ENCODE peak calls at places on chromosomes 6 and 20, in five cellular contexts. One of them, this sample, is unnamed.
A peak's percentile ranks its signal among the peaks of the same experiment; 100 is the strongest.

GRCh38 chr6:28134015-28134414 is 7.7 kb upstream of the ZKSCAN8 start:
- DNase-seq in H9: peak; percentile 28
- DNase-seq in HEK293T: no peak
- DNase-seq in CD8-positive, alpha-beta memory T cell: no peak
- DNase-seq in Kasumi-1: peak; percentile 73
- DNase-seq in this sample: peak; percentile 19

GRCh38 chr20:64111841-64112641 is 4.7 kb upstream of the NPBWR2 start:
- DNase-seq in Kasumi-1: no peak
- DNase-seq in CD8-positive, alpha-beta memory T cell: no peak
- DNase-seq in HEK293T: no peak
- DNase-seq in H9: no peak
- DNase-seq in this sample: peak; percentile 58

GRCh38 chr6:142395768-142396231 is 94.0 kb downstream of the ADGRG6 start:
- DNase-seq in CD8-positive, alpha-beta memory T cell: peak; percentile 72
- DNase-seq in Kasumi-1: peak; percentile 59
- DNase-seq in HEK293T: no peak
- DNase-seq in H9: no peak
- DNase-seq in this sample: no peak

GRCh38 chr6:3296113-3296512 is 37.4 kb downstream of the PSMG4 start:
- DNase-seq in Kasumi-1: no peak
- DNase-seq in HEK293T: no peak
- DNase-seq in H9: no peak
- DNase-seq in CD8-positive, alpha-beta memory T cell: no peak
- DNase-seq in this sample: no peak

GRCh38 chr6:168735268-168735949 is 294.4 kb downstream of the SMOC2 start:
- DNase-seq in H9: no peak
- DNase-seq in Kasumi-1: no peak
- DNase-seq in HEK293T: no peak
- DNase-seq in CD8-positive, alpha-beta memory T cell: no peak
- DNase-seq in this sample: no peak

GRCh38 chr6:35370124-35370741 is 27.9 kb downstream of the PPARD start:
- DNase-seq in Kasumi-1: peak; percentile 99
- DNase-seq in CD8-positive, alpha-beta memory T cell: no peak
- DNase-seq in HEK293T: no peak
- DNase-seq in H9: no peak
- DNase-seq in this sample: peak; percentile 86

GRCh38 chr20:53852691-53853450 is 217.5 kb downstream of the BCAS1 start:
- DNase-seq in Kasumi-1: no peak
- DNase-seq in CD8-positive, alpha-beta memory T cell: no peak
- DNase-seq in H9: no peak
- DNase-seq in HEK293T: no peak
- DNase-seq in this sample: no peak

GRCh38 chr6:118677193-118677592 is 25.8 kb upstream of the CEP85L start:
- DNase-seq in CD8-positive, alpha-beta memory T cell: no peak
- DNase-seq in HEK293T: no peak
- DNase-seq in H9: no peak
- DNase-seq in Kasumi-1: peak; percentile 41
- DNase-seq in this sample: no peak

GRCh38 chr20:17427646-17428045 is 103.5 kb downstream of the BFSP1 start:
- DNase-seq in Kasumi-1: no peak
- DNase-seq in CD8-positive, alpha-beta memory T cell: no peak
- DNase-seq in HEK293T: no peak
- DNase-seq in H9: no peak
- DNase-seq in this sample: no peak

GRCh38 chr20:61719691-61720347 is 345.9 kb downstream of the TAF4 start:
- DNase-seq in HEK293T: no peak
- DNase-seq in H9: no peak
- DNase-seq in Kasumi-1: no peak
- DNase-seq in CD8-positive, alpha-beta memory T cell: peak; percentile 53
- DNase-seq in this sample: no peak

GRCh38 chr6:139540276-139540675 is 165.8 kb upstream of the CITED2 start:
- DNase-seq in CD8-positive, alpha-beta memory T cell: peak; percentile 57
- DNase-seq in Kasumi-1: peak; percentile 42
- DNase-seq in HEK293T: no peak
- DNase-seq in H9: no peak
- DNase-seq in this sample: no peak

GRCh38 chr20:38143646-38144554 is 21.2 kb downstream of the TGM2 start:
- DNase-seq in H9: no peak
- DNase-seq in Kasumi-1: peak; percentile 10
- DNase-seq in HEK293T: no peak
- DNase-seq in CD8-positive, alpha-beta memory T cell: no peak
- DNase-seq in this sample: peak; percentile 84

GRCh38 chr6:20661721-20662120 is 127.5 kb downstream of the CDKAL1 start:
- DNase-seq in HEK293T: no peak
- DNase-seq in Kasumi-1: no peak
- DNase-seq in H9: no peak
- DNase-seq in CD8-positive, alpha-beta memory T cell: no peak
- DNase-seq in this sample: no peak

GRCh38 chr6:169095153-169095552 is 158.5 kb downstream of the THBS2 start:
- DNase-seq in H9: no peak
- DNase-seq in CD8-positive, alpha-beta memory T cell: no peak
- DNase-seq in HEK293T: no peak
- DNase-seq in Kasumi-1: no peak
- DNase-seq in this sample: no peak

GRCh38 chr6:54719633-54720032 is 126.9 kb upstream of the FAM83B start:
- DNase-seq in Kasumi-1: no peak
- DNase-seq in H9: no peak
- DNase-seq in CD8-positive, alpha-beta memory T cell: no peak
- DNase-seq in HEK293T: no peak
- DNase-seq in this sample: no peak

GRCh38 chr20:4814696-4815252 is 93.1 kb downstream of the PRND start:
- DNase-seq in Kasumi-1: peak; percentile 42
- DNase-seq in CD8-positive, alpha-beta memory T cell: peak; percentile 87
- DNase-seq in H9: no peak
- DNase-seq in HEK293T: no peak
- DNase-seq in this sample: peak; percentile 65

GRCh38 chr20:47160992-47161391 is 195.5 kb downstream of the ZMYND8 start:
- DNase-seq in Kasumi-1: no peak
- DNase-seq in CD8-positive, alpha-beta memory T cell: no peak
- DNase-seq in HEK293T: no peak
- DNase-seq in H9: no peak
- DNase-seq in this sample: no peak

GRCh38 chr6:162032620-162033019 is 694.9 kb downstream of the PRKN start:
- DNase-seq in Kasumi-1: peak; percentile 36
- DNase-seq in H9: no peak
- DNase-seq in HEK293T: no peak
- DNase-seq in CD8-positive, alpha-beta memory T cell: no peak
- DNase-seq in this sample: no peak

GRCh38 chr6:26335631-26336323 is 29.2 kb upstream of the BTN3A2 start:
- DNase-seq in H9: no peak
- DNase-seq in Kasumi-1: no peak
- DNase-seq in HEK293T: no peak
- DNase-seq in CD8-positive, alpha-beta memory T cell: no peak
- DNase-seq in this sample: no peak

GRCh38 chr20:38970302-38970701 is 8.2 kb downstream of the DHX35 start:
- DNase-seq in HEK293T: no peak
- DNase-seq in Kasumi-1: no peak
- DNase-seq in CD8-positive, alpha-beta memory T cell: no peak
- DNase-seq in H9: no peak
- DNase-seq in this sample: no peak

GRCh38 chr6:31729979-31730630 is 1.0 kb upstream of the DDAH2 start:
- DNase-seq in HEK293T: peak; percentile 91
- DNase-seq in Kasumi-1: peak; percentile 73
- DNase-seq in CD8-positive, alpha-beta memory T cell: peak; percentile 70
- DNase-seq in H9: peak; percentile 94
- DNase-seq in this sample: no peak

GRCh38 chr6:108115598-108116058 is 41.1 kb upstream of the OSTM1 start:
- DNase-seq in H9: peak; percentile 69
- DNase-seq in CD8-positive, alpha-beta memory T cell: no peak
- DNase-seq in HEK293T: peak; percentile 63
- DNase-seq in Kasumi-1: no peak
- DNase-seq in this sample: peak; percentile 9

GRCh38 chr6:43937236-43938177 is 167.5 kb downstream of the VEGFA start:
- DNase-seq in H9: peak; percentile 29
- DNase-seq in HEK293T: no peak
- DNase-seq in Kasumi-1: no peak
- DNase-seq in CD8-positive, alpha-beta memory T cell: no peak
- DNase-seq in this sample: no peak

GRCh38 chr6:138334000-138334399 is 43.7 kb upstream of the SMIM28 start:
- DNase-seq in HEK293T: no peak
- DNase-seq in CD8-positive, alpha-beta memory T cell: no peak
- DNase-seq in Kasumi-1: no peak
- DNase-seq in H9: no peak
- DNase-seq in this sample: no peak

GRCh38 chr6:24919404-24919892 is 16.3 kb downstream of the RIPOR2 start:
- DNase-seq in HEK293T: no peak
- DNase-seq in Kasumi-1: no peak
- DNase-seq in CD8-positive, alpha-beta memory T cell: no peak
- DNase-seq in H9: no peak
- DNase-seq in this sample: no peak

GRCh38 chr6:8578006-8578405 is 142.7 kb upstream of the SLC35B3 start:
- DNase-seq in HEK293T: no peak
- DNase-seq in CD8-positive, alpha-beta memory T cell: no peak
- DNase-seq in Kasumi-1: no peak
- DNase-seq in H9: no peak
- DNase-seq in this sample: no peak

GRCh38 chr6:107064579-107065065 is 36.6 kb downstream of the MTRES1 start:
- DNase-seq in CD8-positive, alpha-beta memory T cell: no peak
- DNase-seq in Kasumi-1: peak; percentile 68
- DNase-seq in HEK293T: no peak
- DNase-seq in H9: no peak
- DNase-seq in this sample: peak; percentile 87

GRCh38 chr20:32098786-32099185 is 10.7 kb upstream of the TM9SF4 start:
- DNase-seq in Kasumi-1: no peak
- DNase-seq in H9: no peak
- DNase-seq in HEK293T: no peak
- DNase-seq in CD8-positive, alpha-beta memory T cell: no peak
- DNase-seq in this sample: no peak

GRCh38 chr20:54088430-54088829 is 18.0 kb upstream of the BCAS1 start:
- DNase-seq in H9: no peak
- DNase-seq in Kasumi-1: no peak
- DNase-seq in HEK293T: no peak
- DNase-seq in CD8-positive, alpha-beta memory T cell: no peak
- DNase-seq in this sample: no peak

GRCh38 chr6:52233975-52234823 is 10.1 kb downstream of the IL17F start:
- DNase-seq in HEK293T: peak; percentile 83
- DNase-seq in Kasumi-1: peak; percentile 60
- DNase-seq in CD8-positive, alpha-beta memory T cell: no peak
- DNase-seq in H9: peak; percentile 70
- DNase-seq in this sample: no peak

GRCh38 chr20:50967621-50968020 is 9.0 kb downstream of the MOCS3 start:
- DNase-seq in CD8-positive, alpha-beta memory T cell: no peak
- DNase-seq in H9: no peak
- DNase-seq in HEK293T: no peak
- DNase-seq in Kasumi-1: no peak
- DNase-seq in this sample: no peak

GRCh38 chr6:47938411-47938810 is 156.6 kb downstream of the OPN5 start:
- DNase-seq in H9: no peak
- DNase-seq in HEK293T: no peak
- DNase-seq in Kasumi-1: no peak
- DNase-seq in CD8-positive, alpha-beta memory T cell: no peak
- DNase-seq in this sample: no peak

GRCh38 chr6:46509063-46509462 is 17.8 kb upstream of the RCAN2 start:
- DNase-seq in CD8-positive, alpha-beta memory T cell: no peak
- DNase-seq in Kasumi-1: no peak
- DNase-seq in HEK293T: no peak
- DNase-seq in H9: no peak
- DNase-seq in this sample: no peak

GRCh38 chr20:46681032-46681854 is 8.0 kb downstream of the TP53RK start:
- DNase-seq in HEK293T: peak; percentile 49
- DNase-seq in Kasumi-1: peak; percentile 66
- DNase-seq in H9: peak; percentile 75
- DNase-seq in CD8-positive, alpha-beta memory T cell: peak; percentile 39
- DNase-seq in this sample: no peak

GRCh38 chr20:8117636-8118413 is 14.2 kb upstream of the PLCB1 start:
- DNase-seq in H9: no peak
- DNase-seq in HEK293T: no peak
- DNase-seq in Kasumi-1: no peak
- DNase-seq in CD8-positive, alpha-beta memory T cell: no peak
- DNase-seq in this sample: no peak

This sample was measured in GF-D8.